ENCODE peak calls at places on chromosome 2, in five cellular contexts. One of them, this sample, is unnamed.

GRCh38 chr2:40028792-40029488 is 249.9 kb upstream of the THUMPD2 start:
- DNase-seq in NCI-H345: no peak
- DNase-seq in GM23248: no peak
- DNase-seq in cardiac fibroblast: no peak
- DNase-seq in Calu3: no peak
- DNase-seq in this sample: no peak

GRCh38 chr2:179661986-179662385 is 199.4 kb downstream of the ZNF385B start:
- DNase-seq in GM23248: no peak
- DNase-seq in cardiac fibroblast: no peak
- DNase-seq in NCI-H345: no peak
- DNase-seq in Calu3: no peak
- DNase-seq in this sample: no peak

GRCh38 chr2:53848062-53848461 is 11.7 kb downstream of the GPR75 start:
- DNase-seq in NCI-H345: no peak
- DNase-seq in cardiac fibroblast: no peak
- DNase-seq in GM23248: no peak
- DNase-seq in Calu3: no peak
- DNase-seq in this sample: no peak

GRCh38 chr2:180656455-180656847 is 324.0 kb upstream of the UBE2E3 start:
- DNase-seq in cardiac fibroblast: peak
- DNase-seq in GM23248: peak
- DNase-seq in Calu3: peak
- DNase-seq in NCI-H345: no peak
- DNase-seq in this sample: peak

GRCh38 chr2:88022522-88022921 is 6.2 kb upstream of the RNU2-63P start:
- DNase-seq in GM23248: no peak
- DNase-seq in Calu3: no peak
- DNase-seq in NCI-H345: no peak
- DNase-seq in cardiac fibroblast: no peak
- DNase-seq in this sample: no peak

GRCh38 chr2:109333414-109334194 is 204.6 kb downstream of the SH3RF3 start:
- DNase-seq in Calu3: no peak
- DNase-seq in NCI-H345: no peak
- DNase-seq in cardiac fibroblast: no peak
- DNase-seq in GM23248: peak
- DNase-seq in this sample: peak

GRCh38 chr2:240820014-240820606 is at the start of gene KIF1A:
- DNase-seq in Calu3: peak
- DNase-seq in GM23248: no peak
- DNase-seq in cardiac fibroblast: no peak
- DNase-seq in NCI-H345: peak
- DNase-seq in this sample: peak

GRCh38 chr2:241566468-241566867 is 7.9 kb downstream of the BOK start:
- DNase-seq in NCI-H345: no peak
- DNase-seq in Calu3: no peak
- DNase-seq in GM23248: no peak
- DNase-seq in cardiac fibroblast: no peak
- DNase-seq in this sample: no peak

GRCh38 chr2:223758131-223758840 is 79.1 kb downstream of the AP1S3 start:
- DNase-seq in cardiac fibroblast: no peak
- DNase-seq in Calu3: no peak
- DNase-seq in GM23248: no peak
- DNase-seq in NCI-H345: no peak
- DNase-seq in this sample: no peak

GRCh38 chr2:26492749-26493515 is 15.0 kb upstream of the OTOF start:
- DNase-seq in Calu3: no peak
- DNase-seq in GM23248: no peak
- DNase-seq in NCI-H345: no peak
- DNase-seq in cardiac fibroblast: no peak
- DNase-seq in this sample: no peak

GRCh38 chr2:151730242-151730975 is 3.9 kb downstream of the NEB start:
- DNase-seq in NCI-H345: no peak
- DNase-seq in cardiac fibroblast: peak
- DNase-seq in GM23248: peak
- DNase-seq in Calu3: no peak
- DNase-seq in this sample: no peak

GRCh38 chr2:52852006-52852405 is 915.6 kb upstream of the CHAC2 start:
- DNase-seq in Calu3: no peak
- DNase-seq in cardiac fibroblast: no peak
- DNase-seq in NCI-H345: no peak
- DNase-seq in GM23248: no peak
- DNase-seq in this sample: no peak

GRCh38 chr2:224111576-224111975 is 72.5 kb upstream of the SERPINE2 start:
- DNase-seq in cardiac fibroblast: peak
- DNase-seq in NCI-H345: no peak
- DNase-seq in Calu3: no peak
- DNase-seq in GM23248: peak
- DNase-seq in this sample: no peak

GRCh38 chr2:219996366-219996765 is 368.9 kb downstream of the SLC4A3 start:
- DNase-seq in GM23248: no peak
- DNase-seq in Calu3: no peak
- DNase-seq in NCI-H345: no peak
- DNase-seq in cardiac fibroblast: no peak
- DNase-seq in this sample: no peak

GRCh38 chr2:112065966-112066365 is 10.9 kb downstream of the TMEM87B start:
- DNase-seq in Calu3: no peak
- DNase-seq in cardiac fibroblast: peak
- DNase-seq in GM23248: peak
- DNase-seq in NCI-H345: no peak
- DNase-seq in this sample: no peak

GRCh38 chr2:38436227-38436664 is 59.2 kb upstream of the ATL2 start:
- DNase-seq in GM23248: no peak
- DNase-seq in cardiac fibroblast: no peak
- DNase-seq in NCI-H345: no peak
- DNase-seq in Calu3: no peak
- DNase-seq in this sample: no peak

GRCh38 chr2:239595711-239596110 is 194.9 kb upstream of the HDAC4 start:
- DNase-seq in NCI-H345: no peak
- DNase-seq in GM23248: no peak
- DNase-seq in Calu3: no peak
- DNase-seq in cardiac fibroblast: no peak
- DNase-seq in this sample: no peak

GRCh38 chr2:171034315-171034714 is 105.3 kb downstream of the GORASP2 start:
- DNase-seq in cardiac fibroblast: no peak
- DNase-seq in NCI-H345: no peak
- DNase-seq in GM23248: no peak
- DNase-seq in Calu3: no peak
- DNase-seq in this sample: no peak

GRCh38 chr2:54471221-54471711 is 15.1 kb downstream of the SPTBN1 start:
- DNase-seq in GM23248: peak
- DNase-seq in Calu3: peak
- DNase-seq in cardiac fibroblast: peak
- DNase-seq in NCI-H345: peak
- DNase-seq in this sample: peak

GRCh38 chr2:54599326-54599710 is 124.1 kb upstream of the EML6 start:
- DNase-seq in GM23248: no peak
- DNase-seq in Calu3: peak
- DNase-seq in cardiac fibroblast: no peak
- DNase-seq in NCI-H345: no peak
- DNase-seq in this sample: no peak

GRCh38 chr2:101625387-101625786 is 72.1 kb upstream of the MAP4K4 start:
- DNase-seq in NCI-H345: no peak
- DNase-seq in Calu3: peak
- DNase-seq in cardiac fibroblast: no peak
- DNase-seq in GM23248: peak
- DNase-seq in this sample: no peak

GRCh38 chr2:133270550-133270949 is 297.7 kb downstream of the NCKAP5 start:
- DNase-seq in GM23248: no peak
- DNase-seq in Calu3: no peak
- DNase-seq in cardiac fibroblast: no peak
- DNase-seq in NCI-H345: no peak
- DNase-seq in this sample: no peak

GRCh38 chr2:158795110-158795924 is at the start of gene DAPL1:
- DNase-seq in cardiac fibroblast: no peak
- DNase-seq in Calu3: peak
- DNase-seq in GM23248: no peak
- DNase-seq in NCI-H345: peak
- DNase-seq in this sample: peak

GRCh38 chr2:6526093-6526824 is 339.4 kb downstream of the CMPK2 start:
- DNase-seq in GM23248: no peak
- DNase-seq in NCI-H345: peak
- DNase-seq in Calu3: peak
- DNase-seq in cardiac fibroblast: no peak
- DNase-seq in this sample: peak

GRCh38 chr2:174158003-174158402 is 90.3 kb downstream of the OLA1 start:
- DNase-seq in GM23248: peak
- DNase-seq in Calu3: peak
- DNase-seq in cardiac fibroblast: peak
- DNase-seq in NCI-H345: peak
- DNase-seq in this sample: peak

GRCh38 chr2:28465148-28465885 is 30.5 kb upstream of the PLB1 start:
- DNase-seq in GM23248: no peak
- DNase-seq in cardiac fibroblast: no peak
- DNase-seq in NCI-H345: no peak
- DNase-seq in Calu3: no peak
- DNase-seq in this sample: no peak

GRCh38 chr2:189024861-189025618 is 50.9 kb downstream of the COL3A1 start:
- DNase-seq in NCI-H345: no peak
- DNase-seq in cardiac fibroblast: peak
- DNase-seq in GM23248: peak
- DNase-seq in Calu3: no peak
- DNase-seq in this sample: no peak

GRCh38 chr2:60553992-60554648 is 666 bp upstream of the BCL11A start:
- DNase-seq in GM23248: peak
- DNase-seq in Calu3: peak
- DNase-seq in NCI-H345: peak
- DNase-seq in cardiac fibroblast: no peak
- DNase-seq in this sample: peak

GRCh38 chr2:134425723-134426496 is 172.0 kb downstream of the MGAT5 start:
- DNase-seq in GM23248: no peak
- DNase-seq in cardiac fibroblast: peak
- DNase-seq in Calu3: no peak
- DNase-seq in NCI-H345: no peak
- DNase-seq in this sample: no peak

GRCh38 chr2:234676109-234676858 is 179.4 kb upstream of the ARL4C start:
- DNase-seq in cardiac fibroblast: no peak
- DNase-seq in GM23248: no peak
- DNase-seq in Calu3: no peak
- DNase-seq in NCI-H345: peak
- DNase-seq in this sample: no peak

GRCh38 chr2:109162999-109163398 is 34.0 kb downstream of the SH3RF3 start:
- DNase-seq in GM23248: peak
- DNase-seq in cardiac fibroblast: peak
- DNase-seq in NCI-H345: peak
- DNase-seq in Calu3: no peak
- DNase-seq in this sample: no peak

GRCh38 chr2:126543081-126543480 is 112.9 kb upstream of the GYPC start:
- DNase-seq in Calu3: no peak
- DNase-seq in cardiac fibroblast: peak
- DNase-seq in NCI-H345: no peak
- DNase-seq in GM23248: peak
- DNase-seq in this sample: peak

GRCh38 chr2:20583425-20583881 is 67.4 kb downstream of the HS1BP3 start:
- DNase-seq in Calu3: no peak
- DNase-seq in NCI-H345: no peak
- DNase-seq in cardiac fibroblast: no peak
- DNase-seq in GM23248: no peak
- DNase-seq in this sample: no peak

GRCh38 chr2:234874347-234875046 is 77.3 kb upstream of the SH3BP4 start:
- DNase-seq in cardiac fibroblast: no peak
- DNase-seq in GM23248: no peak
- DNase-seq in NCI-H345: no peak
- DNase-seq in Calu3: no peak
- DNase-seq in this sample: no peak

GRCh38 chr2:32632089-32632488 is 4.2 kb downstream of the TTC27 start:
- DNase-seq in GM23248: peak
- DNase-seq in cardiac fibroblast: peak
- DNase-seq in NCI-H345: no peak
- DNase-seq in Calu3: no peak
- DNase-seq in this sample: no peak

GRCh38 chr2:75788154-75788553 is 77.4 kb upstream of the GCFC2 start:
- DNase-seq in GM23248: no peak
- DNase-seq in cardiac fibroblast: no peak
- DNase-seq in NCI-H345: peak
- DNase-seq in Calu3: no peak
- DNase-seq in this sample: no peak

GRCh38 chr2:112021781-112022231 is 33.3 kb upstream of the TMEM87B start:
- DNase-seq in GM23248: peak
- DNase-seq in Calu3: no peak
- DNase-seq in cardiac fibroblast: no peak
- DNase-seq in NCI-H345: no peak
- DNase-seq in this sample: peak

GRCh38 chr2:25030702-25031101 is 11.2 kb upstream of the EFR3B start:
- DNase-seq in Calu3: no peak
- DNase-seq in NCI-H345: no peak
- DNase-seq in GM23248: no peak
- DNase-seq in cardiac fibroblast: no peak
- DNase-seq in this sample: no peak

GRCh38 chr2:203341741-203342310 is 13.6 kb downstream of the ABI2 start:
- DNase-seq in NCI-H345: no peak
- DNase-seq in Calu3: no peak
- DNase-seq in cardiac fibroblast: peak
- DNase-seq in GM23248: peak
- DNase-seq in this sample: no peak

GRCh38 chr2:62787381-62787780 is 81.9 kb downstream of the EHBP1 start:
- DNase-seq in GM23248: peak
- DNase-seq in NCI-H345: peak
- DNase-seq in Calu3: no peak
- DNase-seq in cardiac fibroblast: peak
- DNase-seq in this sample: peak

This sample was measured in SW480.